ENCODE peak calls at places on chromosomes 3 and 15, in five cellular contexts. H, Q, C, Y and Z are unnamed samples.
A peak's percentile ranks its signal among the peaks of the same experiment; 100 is the strongest.

GRCh38 chr15:35912196-35912595 is 366.2 kb upstream of the DPH6 start:
- DNase-seq in H (no peak), Q (no peak), C (no peak), Y (no peak), Z (no peak)

GRCh38 chr3:71530903-71531535 is 52.5 kb downstream of the FOXP1 start:
- DNase-seq in H (no peak), Q (no peak), C (no peak), Y (no peak), Z (no peak)

GRCh38 chr15:72934006-72934405 is 118.3 kb upstream of the NEO1 start:
- DNase-seq in H (no peak), Q (no peak), C (no peak), Y (no peak), Z (no peak)

GRCh38 chr3:37257581-37257980 is 83.2 kb upstream of the LRRFIP2 start:
- DNase-seq in H (no peak), Q (no peak), C (no peak), Y (no peak), Z (no peak)

GRCh38 chr15:66876731-66877545 is 174.9 kb downstream of the SMAD6 start:
- DNase-seq in H (no peak), Q (no peak), C (no peak), Y (peak; percentile 32), Z (no peak)

GRCh38 chr3:172201136-172201989 is 162.0 kb downstream of the FNDC3B start:
- DNase-seq in H (peak; percentile 89), Q (peak; percentile 69), C (no peak), Y (no peak), Z (no peak)

GRCh38 chr15:101489633-101490407 is at the start of gene PCSK6:
- DNase-seq in H (no peak), Q (no peak), C (peak; percentile 28), Y (peak; percentile 68), Z (no peak)

GRCh38 chr3:51671090-51672082 is at the start of gene TEX264:
- DNase-seq in H (peak; percentile 95), Q (peak; percentile 95), C (peak; percentile 96), Y (peak; percentile 82), Z (peak; percentile 95)

GRCh38 chr15:40155270-40155910 is 5.5 kb upstream of the BUB1B start:
- DNase-seq in H (no peak), Q (peak; percentile 69), C (no peak), Y (peak; percentile 79), Z (no peak)

GRCh38 chr3:197445886-197446631 is 109.7 kb downstream of the BDH1 start:
- DNase-seq in H (no peak), Q (no peak), C (no peak), Y (no peak), Z (no peak)

GRCh38 chr15:43134157-43134637 is 811 bp downstream of the TMEM62 start:
- DNase-seq in H (no peak), Q (no peak), C (no peak), Y (no peak), Z (no peak)

GRCh38 chr3:69439683-69440270 is 53.9 kb upstream of the FRMD4B start:
- DNase-seq in H (no peak), Q (no peak), C (peak; percentile 26), Y (no peak), Z (no peak)

GRCh38 chr15:43498988-43499387 is 6.0 kb upstream of the TP53BP1 start:
- DNase-seq in H (no peak), Q (no peak), C (no peak), Y (no peak), Z (no peak)

GRCh38 chr3:138336454-138336853 is 6.8 kb upstream of the NME9 start:
- DNase-seq in H (no peak), Q (no peak), C (no peak), Y (no peak), Z (no peak)

GRCh38 chr3:167885277-167885676 is 149.8 kb downstream of the SERPINI1 start:
- DNase-seq in H (no peak), Q (no peak), C (no peak), Y (no peak), Z (no peak)

GRCh38 chr3:38031022-38031994 is 1.9 kb upstream of the PLCD1 start:
- DNase-seq in H (peak; percentile 91), Q (peak; percentile 89), C (peak; percentile 86), Y (no peak), Z (no peak)

GRCh38 chr3:42991369-42992315 is 12.5 kb downstream of the GASK1A start:
- DNase-seq in H (no peak), Q (no peak), C (no peak), Y (no peak), Z (no peak)

GRCh38 chr3:192727032-192727847 is at the start of gene FGF12:
- DNase-seq in H (peak; percentile 62), Q (peak; percentile 74), C (peak; percentile 3), Y (peak; percentile 94), Z (no peak)
- H3K4me3 ChIP-seq in H (peak within 1 kb of the TSS; percentile 8), Q (peak within 1 kb of the TSS; percentile 9), C (no peak within 1 kb of the TSS), Y (peak within 1 kb of the TSS; percentile 60), Z (no peak within 1 kb of the TSS)

GRCh38 chr3:184577546-184577945 is 16.0 kb downstream of the EPHB3 start:
- DNase-seq in H (no peak), Q (no peak), C (no peak), Y (no peak), Z (no peak)

GRCh38 chr3:184578822-184579221 is 17.2 kb downstream of the EPHB3 start:
- DNase-seq in H (no peak), Q (no peak), C (no peak), Y (no peak), Z (no peak)

GRCh38 chr3:184579513-184579912 is 17.9 kb downstream of the EPHB3 start:
- DNase-seq in H (no peak), Q (no peak), C (no peak), Y (no peak), Z (no peak)

GRCh38 chr3:184576457-184577240 is 15.1 kb downstream of the EPHB3 start:
- DNase-seq in H (no peak), Q (no peak), C (no peak), Y (no peak), Z (no peak)

DNA sequence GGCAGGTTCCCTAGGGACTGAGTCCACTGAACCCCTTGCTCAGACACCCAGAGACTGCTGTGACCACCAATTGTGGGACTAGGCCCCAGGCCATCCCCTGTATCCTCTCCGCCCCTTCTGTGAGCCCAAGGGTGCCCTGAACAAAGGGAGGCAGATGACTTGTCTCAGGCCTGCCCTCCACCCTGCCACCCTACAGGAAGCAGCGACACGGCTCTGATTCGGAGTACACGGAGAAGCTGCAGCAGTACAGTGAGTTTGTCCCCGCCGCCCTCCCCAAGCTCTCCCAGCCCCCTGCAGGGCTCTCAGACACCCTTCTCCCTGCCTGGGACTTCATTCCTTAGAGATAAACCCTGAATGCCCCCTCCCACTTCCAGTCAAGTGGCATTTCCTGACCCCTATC is 16.6 kb downstream of the EPHB3 start:
- DNase-seq in H (no peak), Q (no peak), C (no peak), Y (no peak), Z (no peak)
- H3K27ac ChIP-seq in H (no peak overlapping the region), Q (no peak overlapping the region), C (no peak overlapping the region), Y (no peak overlapping the region), Z (no peak overlapping the region)

GRCh38 chr3:189805375-189806067 is 174.3 kb downstream of the TP63 start:
- DNase-seq in H (no peak), Q (no peak), C (no peak), Y (no peak), Z (no peak)

GRCh38 chr3:189797103-189797850 is 166.1 kb downstream of the TP63 start:
- DNase-seq in H (no peak), Q (no peak), C (no peak), Y (no peak), Z (no peak)

GRCh38 chr3:189799366-189799765 is 168.2 kb downstream of the TP63 start:
- DNase-seq in H (no peak), Q (no peak), C (no peak), Y (no peak), Z (no peak)

GRCh38 chr3:189803254-189803653 is 172.1 kb downstream of the TP63 start:
- DNase-seq in H (no peak), Q (no peak), C (no peak), Y (no peak), Z (no peak)

DNA sequence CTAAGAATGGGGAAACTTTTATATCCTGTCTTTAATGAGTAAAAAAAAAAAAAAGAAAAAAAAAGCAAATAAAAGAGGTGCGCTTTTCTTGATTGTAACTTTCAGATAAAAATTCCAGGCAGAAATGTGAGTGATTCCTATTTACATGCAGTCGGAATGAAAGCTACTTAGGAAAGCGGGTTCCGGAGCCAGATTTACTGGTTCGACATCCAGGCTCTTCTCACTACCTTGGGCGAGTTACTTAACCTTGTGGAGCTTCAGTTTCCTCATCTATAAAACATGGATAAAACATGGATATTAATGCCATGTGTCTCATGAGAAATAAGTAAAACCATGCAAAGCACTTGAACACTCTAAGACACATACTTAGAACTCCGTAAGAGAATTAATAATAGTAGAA is 169.2 kb downstream of the TP63 start:
- DNase-seq in H (no peak), Q (no peak), C (no peak), Y (no peak), Z (no peak)
- H3K4me1 ChIP-seq in H (no peaks in the 10 kb centered on the region), Q (no peaks in the 10 kb centered on the region), C (no peaks in the 10 kb centered on the region), Y (no peaks in the 10 kb centered on the region), Z (no peaks in the 10 kb centered on the region)

DNA sequence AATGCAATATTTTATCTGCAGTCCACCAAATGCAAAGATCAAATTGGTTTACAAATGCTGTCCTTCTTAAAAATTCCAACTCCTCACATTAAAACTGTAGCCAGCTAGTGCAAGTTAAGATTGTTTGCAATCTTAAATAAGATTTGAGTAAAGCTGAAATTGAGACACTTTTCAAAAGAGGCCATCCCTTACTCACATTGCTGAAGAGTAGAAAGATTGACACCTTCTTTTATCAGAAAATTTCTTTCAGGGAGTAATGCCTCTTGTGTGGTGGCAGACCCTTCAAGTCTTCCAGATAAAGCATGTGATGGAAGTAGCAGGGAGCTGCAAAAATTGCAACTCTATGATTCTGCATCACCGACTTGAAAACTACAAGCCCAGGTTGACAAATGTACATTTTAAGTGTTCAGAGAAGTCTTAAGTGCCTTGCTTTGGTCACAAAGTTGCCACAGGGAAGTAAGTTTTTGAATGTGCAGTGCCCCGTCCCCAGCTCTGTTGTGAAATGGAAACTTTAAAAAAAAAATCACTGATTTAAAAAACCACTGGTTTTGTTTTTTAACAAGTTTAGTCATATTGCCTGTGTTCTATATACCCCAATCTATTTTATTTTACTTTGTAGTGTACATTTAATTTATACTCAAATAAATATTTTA is 12.6 kb downstream of the CD86 start:
- DNase-seq in H (no peak), Q (no peak), C (no peak), Y (no peak), Z (no peak)
- H3K4me3 ChIP-seq in H (no peak overlapping the region), Q (no peak overlapping the region), C (no peak overlapping the region), Y (no peak overlapping the region), Z (no peak overlapping the region)

GRCh38 chr15:85045615-85046014 is 64.0 kb downstream of the PDE8A start:
- DNase-seq in H (no peak), Q (no peak), C (no peak), Y (no peak), Z (no peak)

GRCh38 chr15:85047271-85047948 is 65.8 kb downstream of the PDE8A start:
- DNase-seq in H (no peak), Q (no peak), C (no peak), Y (no peak), Z (no peak)

GRCh38 chr15:85049805-85050204 is 68.1 kb downstream of the PDE8A start:
- DNase-seq in H (no peak), Q (no peak), C (no peak), Y (no peak), Z (no peak)

GRCh38 chr15:85044894-85045293 is 63.2 kb downstream of the PDE8A start:
- DNase-seq in H (no peak), Q (no peak), C (no peak), Y (no peak), Z (no peak)

DNA sequence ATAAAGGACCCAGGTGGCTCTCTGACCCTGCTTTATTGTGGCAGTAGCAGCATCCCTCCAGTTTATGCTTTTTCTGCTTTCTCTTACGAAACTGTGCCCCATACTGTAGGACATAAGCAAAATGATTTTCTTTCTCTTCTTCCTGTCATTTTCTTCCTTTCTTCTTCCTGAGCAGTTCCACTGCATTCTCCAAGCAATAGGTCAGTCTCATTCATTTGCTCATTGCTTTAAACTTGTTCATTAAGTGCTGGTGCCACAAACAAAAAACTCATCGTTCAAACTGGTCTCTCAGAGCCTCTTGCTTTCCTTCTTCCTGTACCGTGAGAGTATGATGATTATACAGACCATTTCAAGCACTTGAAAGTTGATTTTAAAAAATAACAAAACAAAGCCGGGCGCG is 66.8 kb downstream of the PDE8A start:
- DNase-seq in H (no peak), Q (no peak), C (no peak), Y (no peak), Z (no peak)
- H3K27ac ChIP-seq in H (no peak overlapping the region), Q (no peak overlapping the region), C (no peak overlapping the region), Y (no peak overlapping the region), Z (no peak overlapping the region)